ENCODE peak calls at places on chromosome 9, in eight cellular contexts. J is lung, F is prostate gland, H is tibial artery, Z is heart left ventricle, U is hepatocyte, E is heart right ventricle, N is HAP-1. G is an unnamed sample. For H3K4me1, the result is how much of the 10 kb centered on the place peaks cover.

GRCh38 chr9:85344901-85345300 is 396.9 kb downstream of the AGTPBP1 start:
- DNase-seq in U (no peak), N (no peak), E (no peak), F (no peak), Z (no peak), J (no peak), H (no peak), G (no peak)

GRCh38 chr9:120397453-120397852 is 182.5 kb downstream of the CDK5RAP2 start:
- DNase-seq in J (no peak), U (no peak), N (no peak), F (no peak), E (no peak), Z (no peak), H (no peak), G (no peak)

GRCh38 chr9:16532681-16533450 is 337.6 kb downstream of the BNC2 start:
- DNase-seq in J (no peak), F (no peak), U (no peak), N (no peak), H (no peak), Z (no peak), E (no peak), G (no peak)

GRCh38 chr9:79858509-79858908 is 286.7 kb downstream of the TLE4 start:
- DNase-seq in U (no peak), H (no peak), J (no peak), N (no peak), E (no peak), Z (no peak), F (no peak), G (no peak)

GRCh38 chr9:121200346-121200745 is 1.3 kb downstream of the RAB14 start:
- DNase-seq in Z (no peak), F (no peak), E (no peak), J (no peak), H (no peak), U (peak), N (no peak), G (no peak)

GRCh38 chr9:27771803-27772545 is 198.7 kb upstream of the C9orf72 start:
- DNase-seq in J (no peak), Z (no peak), F (no peak), E (no peak), U (no peak), H (no peak), N (no peak), G (no peak)

GRCh38 chr9:132989414-132989996 is 11.0 kb downstream of the GFI1B start:
- DNase-seq in J (no peak), F (no peak), E (no peak), H (no peak), U (no peak), N (no peak), Z (no peak), G (no peak)

GRCh38 chr9:26310294-26310693 is 582.3 kb downstream of the CAAP1 start:
- DNase-seq in U (no peak), J (no peak), N (no peak), Z (no peak), F (no peak), E (no peak), H (no peak), G (no peak)

GRCh38 chr9:37984672-37985611 is 81.0 kb upstream of the SLC25A51 start:
- DNase-seq in N (no peak), Z (peak), F (no peak), H (no peak), J (no peak), E (peak), U (no peak), G (no peak)
- H3K4me1 ChIP-seq in N (under half), Z (under half), F (under half), H (under half), J (under half), E (under half), U (under half), G (under half)

DNA sequence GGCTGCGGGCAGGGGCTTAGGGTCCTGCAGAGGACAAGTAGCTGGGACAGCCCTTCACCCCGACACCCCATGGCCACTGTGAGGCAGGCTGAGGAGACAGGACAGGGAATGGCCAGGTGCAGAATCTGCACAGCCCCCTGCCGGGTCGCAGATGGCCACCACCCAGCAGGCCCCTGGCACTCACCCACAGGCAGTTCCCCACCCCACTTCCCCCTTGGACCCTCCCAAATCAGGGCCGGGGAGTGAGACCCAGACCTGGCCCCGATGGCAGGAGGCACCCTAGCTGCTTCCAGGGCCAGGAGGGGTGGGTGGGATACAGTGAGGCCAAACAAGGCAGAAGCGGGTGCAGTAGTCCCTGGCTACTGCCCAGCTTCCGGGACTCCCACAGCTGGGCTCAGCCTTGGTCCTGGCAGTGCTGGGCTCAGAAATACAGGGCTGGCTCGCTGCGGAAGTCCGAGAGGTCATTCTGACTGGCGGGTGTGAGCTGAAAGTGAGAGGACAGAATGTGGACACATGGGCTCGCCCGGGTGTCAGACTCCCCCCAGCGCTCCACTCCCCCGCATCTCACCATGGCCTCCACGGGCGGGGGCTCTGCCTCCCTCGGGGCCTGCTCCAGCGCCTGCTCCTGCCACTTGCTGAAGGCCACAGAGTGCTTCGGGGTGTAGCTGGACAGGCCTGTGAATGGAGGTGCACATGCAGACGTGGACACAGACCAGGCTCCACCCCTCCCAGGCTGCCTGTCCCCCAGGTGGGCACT is 3.4 kb downstream of the SSNA1 start:
- DNase-seq in E (no peak), N (no peak), F (no peak), Z (no peak), J (no peak), U (no peak), H (no peak), G (peak)
- H3K4me1 ChIP-seq in E (half or more), N (under half), F (under half), Z (half or more), J (under half), U (under half), H (half or more), G (half or more)

GRCh38 chr9:20557890-20558608 is 64.2 kb downstream of the MLLT3 start:
- DNase-seq in Z (no peak), H (no peak), U (no peak), J (no peak), N (no peak), F (no peak), E (no peak), G (no peak)

GRCh38 chr9:20553750-20554149 is 68.5 kb downstream of the MLLT3 start:
- DNase-seq in F (no peak), H (no peak), E (no peak), U (no peak), N (no peak), Z (no peak), J (no peak), G (no peak)

GRCh38 chr9:20559236-20559896 is 62.9 kb downstream of the MLLT3 start:
- DNase-seq in U (no peak), F (no peak), E (no peak), N (no peak), J (no peak), Z (no peak), H (no peak), G (no peak)

GRCh38 chr9:20558609-20559016 is 63.7 kb downstream of the MLLT3 start:
- DNase-seq in N (no peak), J (no peak), Z (no peak), E (no peak), H (no peak), F (no peak), U (peak), G (no peak)

GRCh38 chr9:20557286-20557685 is 65.0 kb downstream of the MLLT3 start:
- DNase-seq in Z (no peak), U (no peak), H (no peak), J (no peak), N (no peak), F (no peak), E (no peak), G (no peak)
- H3K4me1 ChIP-seq in Z (under half), U (under half), H (under half), J (under half), N (under half), F (under half), E (under half), G (under half)

GRCh38 chr9:127106493-127106855 is 16.0 kb downstream of the ANGPTL2 start:
- DNase-seq in F (no peak), H (no peak), N (no peak), Z (no peak), U (no peak), E (no peak), J (no peak), G (no peak)
- H3K4me1 ChIP-seq in F (under half), H (under half), N (under half), Z (half or more), U (under half), E (half or more), J (under half), G (under half)

GRCh38 chr9:94950040-94950732 is 223.7 kb downstream of the AOPEP start:
- DNase-seq in J (no peak), F (no peak), E (no peak), U (no peak), H (no peak), N (no peak), Z (no peak), G (peak)
- H3K4me1 ChIP-seq in J (under half), F (under half), E (under half), U (under half), H (under half), N (under half), Z (half or more), G (half or more)